ENCODE peak calls at places on chromosomes 3 and 15, in six cellular contexts. One of them, this sample, is unnamed.

GRCh38 chr15:63420333-63420741 is 38.7 kb upstream of the CA12 start:
- DNase-seq in H4: no peak
- DNase-seq in HuH-7: no peak
- DNase-seq in right lobe of liver: no peak
- DNase-seq in cardiac septum: no peak
- DNase-seq in bronchial epithelial cell: peak
- DNase-seq in this sample: peak

GRCh38 chr3:24305795-24306467 is 188.7 kb downstream of the THRB start:
- DNase-seq in cardiac septum: no peak
- DNase-seq in bronchial epithelial cell: no peak
- DNase-seq in H4: peak
- DNase-seq in right lobe of liver: no peak
- DNase-seq in HuH-7: no peak
- DNase-seq in this sample: no peak

GRCh38 chr3:126682046-126682445 is 22.0 kb upstream of the CHCHD6 start:
- DNase-seq in right lobe of liver: no peak
- DNase-seq in HuH-7: no peak
- DNase-seq in cardiac septum: no peak
- DNase-seq in H4: no peak
- DNase-seq in bronchial epithelial cell: no peak
- DNase-seq in this sample: no peak

GRCh38 chr3:161069441-161070251 is 35.5 kb downstream of the B3GALNT1 start:
- DNase-seq in HuH-7: no peak
- DNase-seq in right lobe of liver: no peak
- DNase-seq in bronchial epithelial cell: peak
- DNase-seq in cardiac septum: no peak
- DNase-seq in H4: peak
- DNase-seq in this sample: peak

GRCh38 chr15:35696767-35697231 is 150.8 kb upstream of the DPH6 start:
- DNase-seq in HuH-7: no peak
- DNase-seq in bronchial epithelial cell: peak
- DNase-seq in right lobe of liver: no peak
- DNase-seq in H4: peak
- DNase-seq in cardiac septum: no peak
- DNase-seq in this sample: no peak

GRCh38 chr3:8760091-8760490 is 9.3 kb downstream of the OXTR start:
- DNase-seq in HuH-7: no peak
- DNase-seq in bronchial epithelial cell: no peak
- DNase-seq in H4: no peak
- DNase-seq in cardiac septum: peak
- DNase-seq in right lobe of liver: no peak
- DNase-seq in this sample: no peak

GRCh38 chr15:58224068-58224467 is 85.9 kb downstream of the AQP9 start:
- DNase-seq in right lobe of liver: no peak
- DNase-seq in cardiac septum: no peak
- DNase-seq in bronchial epithelial cell: no peak
- DNase-seq in H4: peak
- DNase-seq in HuH-7: no peak
- DNase-seq in this sample: no peak

GRCh38 chr15:25177955-25178801 is 223.4 kb downstream of the SNRPN start:
- DNase-seq in cardiac septum: peak
- DNase-seq in H4: no peak
- DNase-seq in bronchial epithelial cell: no peak
- DNase-seq in HuH-7: no peak
- DNase-seq in right lobe of liver: peak
- DNase-seq in this sample: no peak

GRCh38 chr15:100125627-100126231 is 216.0 kb downstream of the ADAMTS17 start:
- DNase-seq in HuH-7: no peak
- DNase-seq in bronchial epithelial cell: no peak
- DNase-seq in H4: no peak
- DNase-seq in right lobe of liver: no peak
- DNase-seq in cardiac septum: no peak
- DNase-seq in this sample: no peak

GRCh38 chr3:80785475-80785874 is 976.0 kb downstream of the GBE1 start:
- DNase-seq in cardiac septum: no peak
- DNase-seq in H4: no peak
- DNase-seq in HuH-7: no peak
- DNase-seq in bronchial epithelial cell: no peak
- DNase-seq in right lobe of liver: no peak
- DNase-seq in this sample: no peak

GRCh38 chr3:188262913-188263683 is 109.1 kb downstream of the LPP start:
- DNase-seq in H4: peak
- DNase-seq in right lobe of liver: no peak
- DNase-seq in HuH-7: no peak
- DNase-seq in bronchial epithelial cell: peak
- DNase-seq in cardiac septum: no peak
- DNase-seq in this sample: no peak

GRCh38 chr15:53811530-53811929 is 52.1 kb upstream of the WDR72 start:
- DNase-seq in bronchial epithelial cell: peak
- DNase-seq in right lobe of liver: no peak
- DNase-seq in H4: peak
- DNase-seq in HuH-7: no peak
- DNase-seq in cardiac septum: no peak
- DNase-seq in this sample: no peak

GRCh38 chr3:161369531-161369930 is 1.8 kb downstream of the SPTSSB start:
- DNase-seq in right lobe of liver: no peak
- DNase-seq in HuH-7: no peak
- DNase-seq in cardiac septum: no peak
- DNase-seq in H4: no peak
- DNase-seq in bronchial epithelial cell: no peak
- DNase-seq in this sample: no peak

GRCh38 chr3:136659253-136659652 is 92.9 kb downstream of the STAG1 start:
- DNase-seq in bronchial epithelial cell: peak
- DNase-seq in right lobe of liver: no peak
- DNase-seq in HuH-7: no peak
- DNase-seq in H4: no peak
- DNase-seq in cardiac septum: no peak
- DNase-seq in this sample: no peak

GRCh38 chr3:16148783-16149182 is 25.7 kb upstream of the GALNT15 start:
- DNase-seq in HuH-7: no peak
- DNase-seq in H4: peak
- DNase-seq in right lobe of liver: peak
- DNase-seq in bronchial epithelial cell: peak
- DNase-seq in cardiac septum: peak
- DNase-seq in this sample: no peak

GRCh38 chr3:134646086-134646485 is 4.7 kb downstream of the KY start:
- DNase-seq in bronchial epithelial cell: no peak
- DNase-seq in cardiac septum: no peak
- DNase-seq in H4: no peak
- DNase-seq in HuH-7: no peak
- DNase-seq in right lobe of liver: no peak
- DNase-seq in this sample: no peak

GRCh38 chr3:106880206-106880605 is 497.0 kb upstream of the CCDC54 start:
- DNase-seq in cardiac septum: no peak
- DNase-seq in HuH-7: no peak
- DNase-seq in bronchial epithelial cell: no peak
- DNase-seq in H4: no peak
- DNase-seq in right lobe of liver: no peak
- DNase-seq in this sample: no peak

GRCh38 chr3:150890320-150890719 is 14.9 kb downstream of the MINDY4B start:
- DNase-seq in HuH-7: no peak
- DNase-seq in right lobe of liver: no peak
- DNase-seq in H4: no peak
- DNase-seq in cardiac septum: no peak
- DNase-seq in bronchial epithelial cell: no peak
- DNase-seq in this sample: peak

GRCh38 chr15:56815247-56815646 is 81.9 kb upstream of the ZNF280D start:
- DNase-seq in cardiac septum: no peak
- DNase-seq in right lobe of liver: no peak
- DNase-seq in H4: peak
- DNase-seq in HuH-7: no peak
- DNase-seq in bronchial epithelial cell: no peak
- DNase-seq in this sample: no peak

GRCh38 chr3:50503504-50503903 is at the start of gene CACNA2D2:
- DNase-seq in bronchial epithelial cell: no peak
- DNase-seq in cardiac septum: peak
- DNase-seq in HuH-7: peak
- DNase-seq in H4: no peak
- DNase-seq in right lobe of liver: peak
- DNase-seq in this sample: peak

GRCh38 chr15:75801859-75802593 is 41.2 kb upstream of the UBE2Q2 start:
- DNase-seq in bronchial epithelial cell: peak
- DNase-seq in H4: peak
- DNase-seq in cardiac septum: peak
- DNase-seq in right lobe of liver: peak
- DNase-seq in HuH-7: peak
- DNase-seq in this sample: peak

GRCh38 chr15:65323071-65323511 is 18.6 kb downstream of the RNU5B-1 start:
- DNase-seq in HuH-7: no peak
- DNase-seq in cardiac septum: peak
- DNase-seq in bronchial epithelial cell: no peak
- DNase-seq in H4: peak
- DNase-seq in right lobe of liver: peak
- DNase-seq in this sample: no peak

GRCh38 chr3:182803596-182803995 is 10.3 kb downstream of the ATP11B start:
- DNase-seq in HuH-7: no peak
- DNase-seq in H4: no peak
- DNase-seq in right lobe of liver: no peak
- DNase-seq in cardiac septum: no peak
- DNase-seq in bronchial epithelial cell: peak
- DNase-seq in this sample: no peak

GRCh38 chr3:18425641-18426403 is 683 bp upstream of the SATB1 start:
- DNase-seq in cardiac septum: peak
- DNase-seq in H4: no peak
- DNase-seq in right lobe of liver: peak
- DNase-seq in HuH-7: peak
- DNase-seq in bronchial epithelial cell: no peak
- DNase-seq in this sample: peak

GRCh38 chr3:115996420-115997108 is 373.3 kb downstream of the GAP43 start:
- DNase-seq in H4: peak
- DNase-seq in HuH-7: no peak
- DNase-seq in right lobe of liver: no peak
- DNase-seq in cardiac septum: no peak
- DNase-seq in bronchial epithelial cell: no peak
- DNase-seq in this sample: no peak

GRCh38 chr3:79339846-79340245 is 428.0 kb downstream of the ROBO1 start:
- DNase-seq in H4: no peak
- DNase-seq in cardiac septum: no peak
- DNase-seq in HuH-7: no peak
- DNase-seq in bronchial epithelial cell: no peak
- DNase-seq in right lobe of liver: no peak
- DNase-seq in this sample: no peak

GRCh38 chr15:74799843-74800558 is 12.6 kb upstream of the LMAN1L start:
- DNase-seq in H4: peak
- DNase-seq in right lobe of liver: peak
- DNase-seq in cardiac septum: peak
- DNase-seq in bronchial epithelial cell: peak
- DNase-seq in HuH-7: peak
- DNase-seq in this sample: peak

GRCh38 chr3:106206165-106206564 is 337.4 kb upstream of the CBLB start:
- DNase-seq in HuH-7: no peak
- DNase-seq in cardiac septum: no peak
- DNase-seq in H4: no peak
- DNase-seq in right lobe of liver: no peak
- DNase-seq in bronchial epithelial cell: peak
- DNase-seq in this sample: no peak

GRCh38 chr15:31102374-31103342 is 1.1 kb upstream of the TRPM1 start:
- DNase-seq in bronchial epithelial cell: no peak
- DNase-seq in cardiac septum: no peak
- DNase-seq in H4: no peak
- DNase-seq in right lobe of liver: no peak
- DNase-seq in HuH-7: no peak
- DNase-seq in this sample: no peak

GRCh38 chr3:33826206-33826605 is 27.8 kb downstream of the PDCD6IP start:
- DNase-seq in HuH-7: no peak
- DNase-seq in right lobe of liver: no peak
- DNase-seq in cardiac septum: no peak
- DNase-seq in H4: no peak
- DNase-seq in bronchial epithelial cell: no peak
- DNase-seq in this sample: no peak

GRCh38 chr15:89690276-89691218 is at the start of the genes PEX11A and WDR93:
- DNase-seq in H4: peak
- DNase-seq in HuH-7: peak
- DNase-seq in right lobe of liver: peak
- DNase-seq in cardiac septum: peak
- DNase-seq in bronchial epithelial cell: peak
- DNase-seq in this sample: peak

GRCh38 chr3:142536519-142536918 is 42.0 kb downstream of the ATR start:
- DNase-seq in HuH-7: no peak
- DNase-seq in bronchial epithelial cell: no peak
- DNase-seq in cardiac septum: no peak
- DNase-seq in H4: no peak
- DNase-seq in right lobe of liver: no peak
- DNase-seq in this sample: no peak

GRCh38 chr15:55394694-55395093 is 13.5 kb downstream of the CCPG1 start:
- DNase-seq in right lobe of liver: no peak
- DNase-seq in bronchial epithelial cell: no peak
- DNase-seq in H4: no peak
- DNase-seq in cardiac septum: no peak
- DNase-seq in HuH-7: no peak
- DNase-seq in this sample: peak